ENCODE peak calls at places on chromosomes 7 and 10, in five cellular contexts. One of them, this sample, is unnamed.

GRCh38 chr7:1533569-1534329 is 3.2 kb downstream of the MAFK start:
- DNase-seq in suprapubic skin: no peak
- DNase-seq in SK-N-SH: peak
- DNase-seq in transverse colon: peak
- DNase-seq in prostate gland: no peak
- DNase-seq in this sample: peak

GRCh38 chr7:25686493-25686892 is 458.2 kb upstream of the NPVF start:
- DNase-seq in suprapubic skin: no peak
- DNase-seq in SK-N-SH: no peak
- DNase-seq in prostate gland: no peak
- DNase-seq in transverse colon: no peak
- DNase-seq in this sample: no peak

GRCh38 chr7:68246189-68246633 is 1249.6 kb downstream of the TYW1 start:
- DNase-seq in SK-N-SH: no peak
- DNase-seq in suprapubic skin: no peak
- DNase-seq in transverse colon: no peak
- DNase-seq in prostate gland: peak
- DNase-seq in this sample: no peak

GRCh38 chr7:134329614-134330316 is 13.0 kb upstream of the SLC35B4 start:
- DNase-seq in suprapubic skin: no peak
- DNase-seq in transverse colon: no peak
- DNase-seq in SK-N-SH: no peak
- DNase-seq in prostate gland: no peak
- DNase-seq in this sample: no peak

GRCh38 chr10:126268104-126268900 is 120.0 kb downstream of the ADAM12 start:
- DNase-seq in SK-N-SH: no peak
- DNase-seq in prostate gland: no peak
- DNase-seq in suprapubic skin: no peak
- DNase-seq in transverse colon: no peak
- DNase-seq in this sample: no peak

GRCh38 chr7:23210502-23210901 is 28.7 kb downstream of the NUP42 start:
- DNase-seq in SK-N-SH: no peak
- DNase-seq in transverse colon: no peak
- DNase-seq in suprapubic skin: no peak
- DNase-seq in prostate gland: no peak
- DNase-seq in this sample: no peak

GRCh38 chr7:126485791-126486190 is 767.0 kb downstream of the GRM8 start:
- DNase-seq in prostate gland: no peak
- DNase-seq in transverse colon: no peak
- DNase-seq in suprapubic skin: no peak
- DNase-seq in SK-N-SH: no peak
- DNase-seq in this sample: no peak

GRCh38 chr7:141014091-141014490 is 661 bp downstream of the MRPS33 start:
- DNase-seq in suprapubic skin: no peak
- DNase-seq in transverse colon: no peak
- DNase-seq in SK-N-SH: peak
- DNase-seq in prostate gland: no peak
- DNase-seq in this sample: no peak

GRCh38 chr10:123202526-123202925 is 48.3 kb downstream of the BUB3 start:
- DNase-seq in suprapubic skin: no peak
- DNase-seq in SK-N-SH: no peak
- DNase-seq in prostate gland: no peak
- DNase-seq in transverse colon: no peak
- DNase-seq in this sample: no peak

GRCh38 chr10:6543431-6544005 is 36.6 kb downstream of the PRKCQ start:
- DNase-seq in SK-N-SH: no peak
- DNase-seq in prostate gland: no peak
- DNase-seq in suprapubic skin: no peak
- DNase-seq in transverse colon: peak
- DNase-seq in this sample: no peak

GRCh38 chr10:84114088-84114667 is 25.1 kb upstream of the GHITM start:
- DNase-seq in suprapubic skin: no peak
- DNase-seq in transverse colon: no peak
- DNase-seq in SK-N-SH: no peak
- DNase-seq in prostate gland: no peak
- DNase-seq in this sample: no peak
- TF ChIP-seq CTCF in suprapubic skin: no peak
- TF ChIP-seq CTCF in transverse colon: no peak
- TF ChIP-seq CTCF in SK-N-SH: peak
- TF ChIP-seq CTCF in prostate gland: no peak
- TF ChIP-seq CTCF in this sample: no peak

GRCh38 chr7:42946616-42946928 is 14.4 kb downstream of the MRPL32 start:
- DNase-seq in prostate gland: no peak
- DNase-seq in transverse colon: no peak
- DNase-seq in suprapubic skin: no peak
- DNase-seq in SK-N-SH: no peak
- DNase-seq in this sample: no peak

GRCh38 chr7:42950417-42950816 is 18.2 kb downstream of the MRPL32 start:
- DNase-seq in suprapubic skin: no peak
- DNase-seq in transverse colon: no peak
- DNase-seq in SK-N-SH: no peak
- DNase-seq in prostate gland: no peak
- DNase-seq in this sample: no peak

GRCh38 chr7:42940985-42941847 is 9.0 kb downstream of the MRPL32 start:
- DNase-seq in suprapubic skin: no peak
- DNase-seq in transverse colon: peak
- DNase-seq in SK-N-SH: peak
- DNase-seq in prostate gland: peak
- DNase-seq in this sample: peak

GRCh38 chr7:42947531-42947930 is 15.4 kb downstream of the MRPL32 start:
- DNase-seq in SK-N-SH: no peak
- DNase-seq in transverse colon: no peak
- DNase-seq in prostate gland: no peak
- DNase-seq in suprapubic skin: no peak
- DNase-seq in this sample: no peak

GRCh38 chr7:42945821-42946615 is 13.8 kb downstream of the MRPL32 start:
- DNase-seq in suprapubic skin: no peak
- DNase-seq in prostate gland: no peak
- DNase-seq in transverse colon: no peak
- DNase-seq in SK-N-SH: no peak
- DNase-seq in this sample: no peak
- TF ChIP-seq POLR2AphosphoS5 in suprapubic skin: no peak
- TF ChIP-seq POLR2AphosphoS5 in prostate gland: no peak
- TF ChIP-seq POLR2AphosphoS5 in transverse colon: no peak
- TF ChIP-seq POLR2AphosphoS5 in SK-N-SH: no peak
- TF ChIP-seq POLR2AphosphoS5 in this sample: no peak

DNA sequence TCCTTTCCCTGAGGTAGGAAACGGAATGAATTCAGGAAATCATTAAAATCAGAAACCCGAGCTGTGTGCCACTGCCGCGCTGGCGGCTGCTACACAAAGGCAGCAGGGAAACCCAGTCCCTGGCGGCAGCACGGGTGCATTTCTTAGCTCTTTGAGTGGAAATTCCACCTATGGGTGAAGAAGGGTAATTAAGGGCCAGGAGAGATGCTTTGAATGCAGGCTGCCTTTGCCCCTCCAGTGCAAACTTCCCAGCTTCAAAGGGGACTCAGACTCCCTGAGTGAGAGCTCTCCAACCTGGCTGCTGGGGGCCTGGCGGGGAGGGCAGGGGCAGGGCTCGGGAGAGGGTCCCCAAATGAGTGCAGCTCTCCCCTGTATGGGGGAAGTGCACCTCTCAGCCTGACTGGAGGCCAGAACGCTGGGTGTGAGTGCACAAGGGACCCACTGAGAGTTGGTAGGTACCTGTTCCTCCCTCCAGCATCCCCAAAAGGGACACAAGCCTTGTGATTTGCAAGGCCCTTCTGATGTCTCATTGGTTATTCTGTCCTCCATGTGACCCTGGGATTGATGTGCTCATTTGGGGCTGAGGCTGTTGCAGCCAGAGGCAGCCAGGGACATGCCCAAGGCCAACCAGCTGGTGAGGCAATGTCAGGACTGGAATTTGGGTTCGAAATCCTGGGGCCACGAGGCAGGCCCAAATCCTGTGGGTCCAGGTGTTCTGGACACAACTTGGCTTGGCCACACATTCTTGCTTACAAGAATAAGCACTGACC is 16.3 kb upstream of the ZMIZ1 start:
- DNase-seq in SK-N-SH: peak
- DNase-seq in prostate gland: no peak
- DNase-seq in suprapubic skin: peak
- DNase-seq in transverse colon: no peak
- DNase-seq in this sample: peak
- TF ChIP-seq CTCF in SK-N-SH: peak
- TF ChIP-seq CTCF in prostate gland: peak
- TF ChIP-seq CTCF in suprapubic skin: no peak
- TF ChIP-seq CTCF in transverse colon: peak
- TF ChIP-seq CTCF in this sample: no peak

DNA sequence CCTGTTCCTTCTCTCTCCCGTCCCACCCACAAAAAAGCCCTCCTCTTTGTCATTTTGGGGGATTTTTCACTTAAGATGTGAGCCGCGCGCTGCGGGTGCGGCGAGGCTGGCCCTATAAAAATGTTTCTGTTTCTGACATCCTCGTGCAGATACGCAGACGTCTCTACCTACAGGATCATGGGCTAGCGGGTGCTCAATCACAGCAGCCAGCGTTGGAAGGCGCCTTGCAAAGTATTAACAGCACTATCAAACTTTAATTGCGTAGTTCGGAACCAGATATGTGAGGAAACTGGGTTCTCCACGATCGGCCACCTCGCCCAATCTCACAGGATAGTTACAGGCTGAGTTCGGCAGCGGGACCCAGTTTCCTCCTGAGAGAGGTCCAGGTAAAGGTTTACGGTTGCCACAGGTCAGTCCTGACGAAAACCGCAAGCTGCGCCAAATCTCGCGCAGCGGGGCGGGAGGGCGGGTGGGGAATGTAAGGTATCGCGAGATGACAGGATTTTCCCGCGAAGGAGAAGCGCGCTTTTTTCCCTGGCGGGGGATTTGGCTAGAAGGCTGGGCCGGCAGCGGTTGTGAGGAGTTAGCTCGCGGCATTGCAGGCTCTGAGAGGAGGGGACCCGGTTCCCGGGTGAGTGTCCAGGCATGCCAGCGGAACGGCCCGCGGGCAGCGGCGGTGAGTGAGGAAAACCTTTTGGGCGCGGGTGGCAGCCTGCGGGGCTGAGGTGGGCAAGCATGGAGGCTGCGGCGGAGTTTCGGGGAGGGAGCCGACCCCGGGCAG is at the start of gene HELLS:
- DNase-seq in transverse colon: peak
- DNase-seq in prostate gland: peak
- DNase-seq in suprapubic skin: peak
- DNase-seq in SK-N-SH: peak
- DNase-seq in this sample: peak
- TF ChIP-seq POLR2AphosphoS5 in transverse colon: peak
- TF ChIP-seq POLR2AphosphoS5 in prostate gland: no peak
- TF ChIP-seq POLR2AphosphoS5 in suprapubic skin: no peak
- TF ChIP-seq POLR2AphosphoS5 in SK-N-SH: peak
- TF ChIP-seq POLR2AphosphoS5 in this sample: peak

DNA sequence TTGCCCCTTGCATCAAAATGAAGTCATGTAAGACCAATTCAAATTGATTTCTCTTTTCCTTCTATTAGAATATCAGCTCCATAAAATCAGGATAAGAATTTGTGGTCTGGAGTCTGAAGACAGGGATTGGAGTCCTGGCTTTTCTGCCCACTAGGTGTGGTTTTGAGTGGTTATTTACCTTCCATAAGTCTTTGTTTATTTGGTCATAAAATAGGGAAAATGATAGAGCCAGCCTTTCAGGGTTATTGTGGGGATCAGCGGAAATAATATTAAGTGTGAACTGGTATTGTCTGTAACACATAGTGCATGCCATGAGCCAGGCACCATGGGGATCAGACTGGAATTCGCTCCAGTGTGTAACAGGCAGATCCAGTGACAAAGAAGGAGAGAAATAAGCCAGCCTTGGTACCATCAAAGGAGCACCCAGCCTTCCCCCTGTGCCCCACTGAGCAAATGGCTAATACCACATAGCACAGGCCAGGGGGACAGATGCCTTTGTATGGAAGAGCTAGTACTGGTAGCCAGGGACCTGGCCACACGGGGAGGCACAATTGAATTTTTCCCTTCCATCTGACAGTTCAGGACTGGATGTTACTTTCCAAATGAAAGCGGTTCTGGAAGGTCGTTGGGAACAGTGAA is 509.7 kb upstream of the PODXL start:
- DNase-seq in prostate gland: no peak
- DNase-seq in transverse colon: no peak
- DNase-seq in SK-N-SH: no peak
- DNase-seq in suprapubic skin: no peak
- DNase-seq in this sample: no peak
- TF ChIP-seq CTCF in prostate gland: no peak
- TF ChIP-seq CTCF in transverse colon: no peak
- TF ChIP-seq CTCF in SK-N-SH: no peak
- TF ChIP-seq CTCF in suprapubic skin: no peak
- TF ChIP-seq CTCF in this sample: no peak

GRCh38 chr10:80468002-80468401 is 13.9 kb downstream of the TSPAN14 start:
- DNase-seq in prostate gland: peak
- DNase-seq in transverse colon: peak
- DNase-seq in suprapubic skin: peak
- DNase-seq in SK-N-SH: peak
- DNase-seq in this sample: peak
- TF ChIP-seq POLR2AphosphoS5 in prostate gland: peak
- TF ChIP-seq POLR2AphosphoS5 in transverse colon: peak
- TF ChIP-seq POLR2AphosphoS5 in suprapubic skin: no peak
- TF ChIP-seq POLR2AphosphoS5 in SK-N-SH: no peak
- TF ChIP-seq POLR2AphosphoS5 in this sample: peak

DNA sequence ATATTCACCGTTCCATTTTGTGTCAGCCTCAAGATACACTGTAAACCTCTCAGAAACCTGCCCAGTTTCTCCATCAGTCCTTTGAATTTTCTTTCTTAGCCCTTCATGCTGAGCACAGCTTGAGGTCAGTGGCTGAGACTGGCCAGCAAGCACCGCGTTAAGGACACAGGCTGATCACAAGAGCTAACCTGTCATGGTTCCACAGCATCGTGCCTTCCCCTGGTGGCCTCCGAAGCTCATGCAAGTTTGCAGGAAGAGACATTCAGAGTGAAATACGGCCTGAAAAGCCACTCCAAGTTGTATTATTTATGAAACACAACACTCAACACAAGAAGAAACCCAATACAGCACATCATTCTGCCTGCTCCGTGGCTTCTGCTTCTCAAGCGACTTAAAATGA is 57.0 kb upstream of the PFKP start:
- DNase-seq in suprapubic skin: no peak
- DNase-seq in transverse colon: no peak
- DNase-seq in prostate gland: no peak
- DNase-seq in SK-N-SH: no peak
- DNase-seq in this sample: no peak
- TF ChIP-seq CTCF in suprapubic skin: no peak
- TF ChIP-seq CTCF in transverse colon: no peak
- TF ChIP-seq CTCF in prostate gland: no peak
- TF ChIP-seq CTCF in SK-N-SH: no peak
- TF ChIP-seq CTCF in this sample: no peak